ENCODE peak calls at places on chromosomes 16 and 17, in seven cellular contexts. One of them, this sample, is unnamed. For H3K36me3, the result is how much of the 10 kb centered on the place peaks cover.

GRCh38 chr17:8963665-8964258 is 1.7 kb downstream of the PIK3R5 start:
- DNase-seq in spleen: no peak
- DNase-seq in HCT116: no peak
- DNase-seq in testis: no peak
- DNase-seq in esophagus muscularis mucosa: no peak
- DNase-seq in HepG2: no peak
- DNase-seq in esophagus squamous epithelium: no peak
- DNase-seq in this sample: no peak

GRCh38 chr16:1713933-1714332 is 7.9 kb downstream of the MAPK8IP3 start:
- DNase-seq in spleen: peak
- DNase-seq in HepG2: no peak
- DNase-seq in esophagus muscularis mucosa: no peak
- DNase-seq in testis: no peak
- DNase-seq in esophagus squamous epithelium: peak
- DNase-seq in HCT116: no peak
- DNase-seq in this sample: no peak

GRCh38 chr17:79325707-79326106 is 251.1 kb downstream of the ENGASE start:
- DNase-seq in testis: peak
- DNase-seq in HepG2: no peak
- DNase-seq in spleen: no peak
- DNase-seq in esophagus squamous epithelium: no peak
- DNase-seq in esophagus muscularis mucosa: no peak
- DNase-seq in HCT116: no peak
- DNase-seq in this sample: no peak

GRCh38 chr16:66588981-66589713 is 9.9 kb downstream of the CMTM2 start:
- DNase-seq in HCT116: no peak
- DNase-seq in HepG2: peak
- DNase-seq in esophagus muscularis mucosa: no peak
- DNase-seq in esophagus squamous epithelium: no peak
- DNase-seq in spleen: peak
- DNase-seq in testis: no peak
- DNase-seq in this sample: no peak

GRCh38 chr17:10151667-10152496 is 46.5 kb downstream of the GAS7 start:
- DNase-seq in testis: peak
- DNase-seq in HepG2: no peak
- DNase-seq in esophagus squamous epithelium: no peak
- DNase-seq in esophagus muscularis mucosa: no peak
- DNase-seq in spleen: no peak
- DNase-seq in HCT116: no peak
- DNase-seq in this sample: peak

GRCh38 chr16:22183901-22184614 is 21.8 kb downstream of the SDR42E2 start:
- DNase-seq in esophagus muscularis mucosa: no peak
- DNase-seq in HCT116: no peak
- DNase-seq in HepG2: no peak
- DNase-seq in spleen: no peak
- DNase-seq in testis: no peak
- DNase-seq in esophagus squamous epithelium: no peak
- DNase-seq in this sample: no peak

GRCh38 chr16:82043680-82044584 is 8.9 kb downstream of the HSD17B2 start:
- DNase-seq in testis: no peak
- DNase-seq in HCT116: no peak
- DNase-seq in HepG2: no peak
- DNase-seq in esophagus squamous epithelium: no peak
- DNase-seq in esophagus muscularis mucosa: no peak
- DNase-seq in spleen: no peak
- DNase-seq in this sample: no peak

GRCh38 chr16:10878644-10879498 is 1.9 kb downstream of the CIITA start:
- DNase-seq in HCT116: no peak
- DNase-seq in esophagus muscularis mucosa: no peak
- DNase-seq in spleen: peak
- DNase-seq in testis: peak
- DNase-seq in HepG2: no peak
- DNase-seq in esophagus squamous epithelium: no peak
- DNase-seq in this sample: peak

GRCh38 chr16:55991843-55992242 is 116.7 kb upstream of the CES5A start:
- DNase-seq in HCT116: no peak
- DNase-seq in esophagus squamous epithelium: no peak
- DNase-seq in testis: no peak
- DNase-seq in esophagus muscularis mucosa: no peak
- DNase-seq in HepG2: no peak
- DNase-seq in spleen: no peak
- DNase-seq in this sample: no peak

GRCh38 chr17:77285594-77286390 is 145.0 kb downstream of the SEC14L1 start:
- DNase-seq in esophagus muscularis mucosa: no peak
- DNase-seq in spleen: peak
- DNase-seq in testis: no peak
- DNase-seq in HCT116: no peak
- DNase-seq in HepG2: peak
- DNase-seq in esophagus squamous epithelium: no peak
- DNase-seq in this sample: peak

GRCh38 chr17:75032896-75033294 is 13.9 kb downstream of the ATP5PD start:
- DNase-seq in spleen: no peak
- DNase-seq in testis: peak
- DNase-seq in esophagus squamous epithelium: no peak
- DNase-seq in HepG2: no peak
- DNase-seq in HCT116: no peak
- DNase-seq in esophagus muscularis mucosa: no peak
- DNase-seq in this sample: peak

GRCh38 chr17:75031972-75032895 is 14.5 kb downstream of the ATP5PD start:
- DNase-seq in HCT116: peak
- DNase-seq in esophagus squamous epithelium: peak
- DNase-seq in HepG2: peak
- DNase-seq in esophagus muscularis mucosa: peak
- DNase-seq in testis: peak
- DNase-seq in spleen: peak
- DNase-seq in this sample: peak

GRCh38 chr17:75036643-75037268 is 10.0 kb downstream of the ATP5PD start:
- DNase-seq in spleen: peak
- DNase-seq in esophagus squamous epithelium: peak
- DNase-seq in testis: peak
- DNase-seq in esophagus muscularis mucosa: peak
- DNase-seq in HepG2: no peak
- DNase-seq in HCT116: peak
- DNase-seq in this sample: peak

GRCh38 chr17:75033346-75034235 is 13.2 kb downstream of the ATP5PD start:
- DNase-seq in spleen: peak
- DNase-seq in esophagus muscularis mucosa: peak
- DNase-seq in testis: peak
- DNase-seq in HepG2: peak
- DNase-seq in esophagus squamous epithelium: no peak
- DNase-seq in HCT116: peak
- DNase-seq in this sample: peak

DNA sequence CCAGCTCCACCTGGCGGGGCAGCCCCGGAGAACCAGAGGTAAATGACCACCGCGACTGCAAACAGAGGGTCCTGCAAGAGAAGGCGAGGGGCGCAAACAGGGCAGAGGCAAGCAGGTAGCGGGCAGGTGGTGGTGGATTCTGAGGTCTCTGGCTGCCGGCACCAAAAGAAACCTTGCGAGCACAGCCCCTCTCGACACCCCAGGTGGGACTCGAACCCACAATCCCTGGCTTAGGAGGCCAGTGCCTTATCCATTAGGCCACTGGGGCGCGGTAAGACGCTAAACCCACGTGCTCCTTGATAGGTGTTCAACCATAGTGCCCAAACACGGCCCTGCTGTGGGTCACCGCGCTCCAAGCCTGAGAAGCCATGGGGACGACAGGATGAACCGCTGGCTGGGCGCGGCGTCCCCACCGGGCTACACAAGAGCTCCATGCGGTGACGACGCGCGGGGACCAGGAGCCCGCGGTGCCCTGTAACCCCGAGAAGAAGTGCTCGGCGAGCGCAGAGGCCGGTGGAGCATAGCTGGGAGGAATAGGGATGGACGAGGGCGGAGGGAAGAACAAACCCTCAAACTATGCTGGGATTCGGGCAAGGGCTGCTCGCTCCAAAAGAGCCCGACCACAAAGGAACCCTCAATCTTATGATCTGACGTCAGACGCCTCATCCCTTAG is 12.4 kb downstream of the ATP5PD start:
- DNase-seq in HepG2: peak
- DNase-seq in spleen: peak
- DNase-seq in HCT116: peak
- DNase-seq in esophagus muscularis mucosa: peak
- DNase-seq in testis: peak
- DNase-seq in esophagus squamous epithelium: no peak
- DNase-seq in this sample: peak
- TF ChIP-seq POLR2A in HepG2: no peak
- TF ChIP-seq POLR2A in spleen: no peak
- TF ChIP-seq POLR2A in HCT116: no peak
- TF ChIP-seq POLR2A in esophagus muscularis mucosa: peak
- TF ChIP-seq POLR2A in testis: no peak
- TF ChIP-seq POLR2A in esophagus squamous epithelium: no peak
- TF ChIP-seq POLR2A in this sample: no peak

DNA sequence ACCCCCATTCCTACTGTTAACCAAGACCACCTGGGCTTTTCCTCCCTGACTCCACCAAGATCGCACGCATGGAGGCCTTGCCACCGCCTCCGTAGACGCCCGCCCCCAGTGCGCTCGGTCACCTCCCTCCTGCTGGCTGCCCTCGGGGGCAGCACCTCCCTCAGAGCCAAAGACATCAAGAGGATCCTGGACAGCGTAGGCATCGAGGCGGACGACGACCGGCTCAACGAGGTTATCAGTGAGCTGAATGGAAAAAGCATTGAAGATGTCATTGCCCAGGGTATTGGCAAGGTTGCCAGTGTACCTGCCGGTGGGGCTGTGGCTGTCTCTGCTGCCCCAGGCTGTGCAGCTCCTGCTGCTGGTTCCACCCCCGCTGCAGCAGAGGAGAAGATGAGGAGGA is 1.2 kb downstream of the EFCAB3 start:
- DNase-seq in HepG2: no peak
- DNase-seq in spleen: no peak
- DNase-seq in esophagus squamous epithelium: no peak
- DNase-seq in HCT116: no peak
- DNase-seq in esophagus muscularis mucosa: no peak
- DNase-seq in testis: no peak
- DNase-seq in this sample: no peak
- H3K36me3 ChIP-seq in HepG2: under half
- H3K36me3 ChIP-seq in spleen: under half
- H3K36me3 ChIP-seq in esophagus squamous epithelium: under half
- H3K36me3 ChIP-seq in HCT116: under half
- H3K36me3 ChIP-seq in esophagus muscularis mucosa: under half
- H3K36me3 ChIP-seq in testis: under half
- H3K36me3 ChIP-seq in this sample: under half

DNA sequence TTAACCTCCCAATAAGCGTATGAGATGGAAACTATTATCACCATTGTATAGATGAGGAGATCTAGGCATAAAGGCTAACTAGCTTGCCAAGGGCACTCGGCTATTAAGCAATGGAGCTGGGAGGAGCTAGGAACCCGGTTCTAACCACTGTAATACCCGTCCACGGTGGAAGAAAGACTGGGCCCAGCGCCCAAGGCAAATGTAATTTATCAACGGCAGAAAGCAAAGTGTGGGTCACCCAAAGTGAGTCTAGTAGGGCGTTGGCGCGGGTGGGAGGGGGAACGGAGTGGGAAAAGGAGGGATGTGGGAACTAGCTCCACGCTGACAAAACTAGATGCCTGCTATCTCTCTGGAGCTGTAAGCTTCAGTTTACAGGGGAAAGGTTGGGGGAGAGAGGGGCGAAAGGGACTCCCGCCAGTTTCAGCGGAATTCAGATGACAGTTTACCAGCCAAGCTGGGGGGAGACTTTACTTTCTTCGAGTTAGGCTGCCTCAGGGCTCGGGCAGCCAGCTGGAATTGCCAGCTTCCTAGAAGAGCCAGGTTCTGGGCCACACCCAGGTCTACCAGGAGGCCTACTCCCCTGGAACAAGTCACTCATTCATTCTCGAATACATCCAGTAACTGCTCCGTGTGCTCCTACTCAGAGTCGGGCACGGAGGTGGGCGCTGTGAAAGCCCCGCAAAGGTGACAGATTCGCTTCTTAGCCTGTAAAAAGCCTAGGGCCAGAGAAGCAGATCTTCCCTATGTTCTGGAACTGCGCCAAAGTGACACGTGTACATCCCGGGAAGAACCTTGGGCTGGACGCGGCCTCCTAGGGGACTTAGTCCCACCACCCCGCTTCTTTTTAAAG is 837 bp downstream of the LRRC59 start:
- DNase-seq in HCT116: no peak
- DNase-seq in esophagus muscularis mucosa: no peak
- DNase-seq in esophagus squamous epithelium: no peak
- DNase-seq in spleen: no peak
- DNase-seq in HepG2: peak
- DNase-seq in testis: peak
- DNase-seq in this sample: peak
- TF ChIP-seq POLR2A in HCT116: no peak
- TF ChIP-seq POLR2A in esophagus muscularis mucosa: no peak
- TF ChIP-seq POLR2A in esophagus squamous epithelium: no peak
- TF ChIP-seq POLR2A in spleen: no peak
- TF ChIP-seq POLR2A in HepG2: no peak
- TF ChIP-seq POLR2A in testis: no peak
- TF ChIP-seq POLR2A in this sample: no peak

GRCh38 chr17:4946312-4946976 is 1.9 kb downstream of the PFN1 start:
- DNase-seq in esophagus squamous epithelium: no peak
- DNase-seq in HepG2: no peak
- DNase-seq in spleen: no peak
- DNase-seq in testis: no peak
- DNase-seq in HCT116: no peak
- DNase-seq in esophagus muscularis mucosa: no peak
- DNase-seq in this sample: no peak

GRCh38 chr17:4947010-4947410 is 1.3 kb downstream of the PFN1 start:
- DNase-seq in HepG2: no peak
- DNase-seq in spleen: no peak
- DNase-seq in testis: no peak
- DNase-seq in esophagus squamous epithelium: no peak
- DNase-seq in HCT116: no peak
- DNase-seq in esophagus muscularis mucosa: no peak
- DNase-seq in this sample: no peak

GRCh38 chr17:4948166-4948996 is at the start of gene PFN1:
- DNase-seq in testis: peak
- DNase-seq in esophagus muscularis mucosa: peak
- DNase-seq in spleen: peak
- DNase-seq in esophagus squamous epithelium: peak
- DNase-seq in HepG2: peak
- DNase-seq in HCT116: peak
- DNase-seq in this sample: peak

GRCh38 chr17:4948997-4949320 is 629 bp upstream of the PFN1 start:
- DNase-seq in testis: peak
- DNase-seq in HCT116: peak
- DNase-seq in esophagus muscularis mucosa: peak
- DNase-seq in esophagus squamous epithelium: no peak
- DNase-seq in spleen: peak
- DNase-seq in HepG2: peak
- DNase-seq in this sample: peak

DNA sequence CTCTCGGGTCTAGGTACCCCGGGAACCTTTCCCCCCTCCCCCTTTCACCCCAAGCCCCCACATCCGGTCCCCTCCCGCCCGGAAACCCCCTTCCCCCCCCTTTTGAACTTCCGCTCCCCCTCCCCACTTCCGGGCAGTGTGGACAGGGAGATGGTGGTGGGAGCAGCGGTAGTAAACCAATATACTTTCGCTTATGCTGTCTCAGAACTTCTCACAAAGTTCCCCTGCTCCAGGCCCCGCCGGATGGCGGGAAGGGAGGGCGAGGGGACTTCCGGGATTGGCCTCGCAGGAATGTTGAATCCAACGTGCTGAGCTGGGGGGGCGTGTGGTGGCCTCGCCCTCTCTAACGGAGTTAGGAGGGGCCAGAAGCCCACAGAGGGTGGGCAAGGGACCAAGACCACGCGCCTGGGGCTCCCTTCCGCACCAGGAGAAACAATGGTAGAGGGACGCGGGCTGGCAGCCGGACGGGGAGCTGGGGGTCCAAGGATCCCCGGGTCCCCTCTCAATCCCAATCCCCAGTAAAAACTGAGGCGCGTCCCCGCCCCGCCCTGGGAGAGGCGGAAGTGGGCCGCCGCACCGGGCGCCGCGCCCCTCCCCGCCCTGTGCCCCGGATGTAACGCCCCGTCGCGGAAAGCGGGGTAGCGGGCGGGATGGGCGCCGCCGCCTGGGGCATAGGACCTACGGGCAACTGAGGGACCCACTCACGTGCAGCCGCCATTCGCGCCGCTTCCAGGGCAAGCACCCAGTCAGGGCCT is 742 bp downstream of the PFN1 start:
- DNase-seq in esophagus muscularis mucosa: no peak
- DNase-seq in HepG2: peak
- DNase-seq in esophagus squamous epithelium: no peak
- DNase-seq in testis: peak
- DNase-seq in spleen: peak
- DNase-seq in HCT116: no peak
- DNase-seq in this sample: peak
- H3K36me3 ChIP-seq in esophagus muscularis mucosa: under half
- H3K36me3 ChIP-seq in HepG2: under half
- H3K36me3 ChIP-seq in esophagus squamous epithelium: under half
- H3K36me3 ChIP-seq in testis: under half
- H3K36me3 ChIP-seq in spleen: under half
- H3K36me3 ChIP-seq in HCT116: under half
- H3K36me3 ChIP-seq in this sample: under half